ENCODE peak calls at places on chromosomes 1 and 21, in nine cellular contexts. V, W, F, M, I, Y, K, O and C are unnamed samples.

GRCh38 chr1:219480011-219480410 is 132.9 kb downstream of the ZC3H11B start:
- DNase-seq in V (no peak), W (peak), F (no peak), M (no peak), I (no peak), Y (no peak), K (no peak), O (no peak), C (no peak)

GRCh38 chr21:36487641-36488307 is 7.9 kb upstream of the CLDN14 start:
- DNase-seq in V (no peak), W (peak), F (peak), M (no peak), I (peak), Y (no peak), K (no peak), O (no peak), C (no peak)

GRCh38 chr1:183841950-183842816 is 37.3 kb downstream of the RGL1 start:
- DNase-seq in V (peak), W (peak), F (peak), M (no peak), I (no peak), Y (peak), K (no peak), O (peak), C (peak)

GRCh38 chr1:28913786-28914227 is 562 bp upstream of the EPB41 start:
- DNase-seq in V (no peak), W (no peak), F (no peak), M (no peak), I (no peak), Y (no peak), K (no peak), O (no peak), C (no peak)

GRCh38 chr1:17802164-17802563 is 47.0 kb downstream of the ACTL8 start:
- DNase-seq in V (no peak), W (peak), F (peak), M (no peak), I (peak), Y (no peak), K (no peak), O (peak), C (no peak)

GRCh38 chr21:19048088-19048672 is 644.6 kb upstream of the TMPRSS15 start:
- DNase-seq in V (no peak), W (no peak), F (no peak), M (no peak), I (no peak), Y (no peak), K (no peak), O (no peak), C (no peak)

GRCh38 chr1:8941906-8942305 is 3.8 kb upstream of the CA6 start:
- DNase-seq in V (no peak), W (peak), F (peak), M (no peak), I (no peak), Y (peak), K (no peak), O (peak), C (peak)

GRCh38 chr1:38648417-38648816 is 211.2 kb downstream of the RRAGC start:
- DNase-seq in V (no peak), W (no peak), F (no peak), M (no peak), I (no peak), Y (no peak), K (no peak), O (no peak), C (no peak)

GRCh38 chr1:192225713-192226112 is 67.5 kb downstream of the RGS18 start:
- DNase-seq in V (no peak), W (peak), F (peak), M (no peak), I (no peak), Y (peak), K (no peak), O (peak), C (peak)

GRCh38 chr21:33418686-33419085 is 15.5 kb downstream of the IFNGR2 start:
- DNase-seq in V (no peak), W (no peak), F (peak), M (no peak), I (no peak), Y (no peak), K (no peak), O (peak), C (no peak)

GRCh38 chr21:42568834-42569731 is 55.4 kb downstream of the SLC37A1 start:
- DNase-seq in V (no peak), W (no peak), F (no peak), M (no peak), I (peak), Y (no peak), K (no peak), O (no peak), C (no peak)

GRCh38 chr1:95069711-95070093 is 3.0 kb downstream of the ALG14 start:
- DNase-seq in V (no peak), W (no peak), F (no peak), M (no peak), I (no peak), Y (no peak), K (no peak), O (no peak), C (no peak)

GRCh38 chr1:53931523-53931922 is 14.0 kb downstream of the IFT25 start:
- DNase-seq in V (no peak), W (no peak), F (no peak), M (no peak), I (no peak), Y (no peak), K (no peak), O (no peak), C (no peak)

GRCh38 chr1:39170731-39171375 is 33.6 kb upstream of the MACF1 start:
- DNase-seq in V (no peak), W (peak), F (no peak), M (peak), I (no peak), Y (no peak), K (no peak), O (no peak), C (peak)

GRCh38 chr1:163069142-163069541 is at the start of gene RGS4:
- DNase-seq in V (no peak), W (peak), F (peak), M (peak), I (peak), Y (peak), K (peak), O (peak), C (peak)

GRCh38 chr1:17046043-17046657 is 7.7 kb downstream of the SDHB start:
- DNase-seq in V (peak), W (peak), F (peak), M (peak), I (no peak), Y (peak), K (no peak), O (peak), C (peak)

GRCh38 chr1:162003825-162004205 is 19.9 kb downstream of the OLFML2B start:
- DNase-seq in V (no peak), W (peak), F (peak), M (no peak), I (no peak), Y (peak), K (no peak), O (peak), C (peak)

GRCh38 chr1:180906511-180906910 is 6.2 kb upstream of the KIAA1614 start:
- DNase-seq in V (no peak), W (no peak), F (no peak), M (no peak), I (no peak), Y (no peak), K (no peak), O (no peak), C (no peak)

GRCh38 chr1:179775009-179775408 is 31.9 kb downstream of the FAM163A start:
- DNase-seq in V (no peak), W (no peak), F (no peak), M (no peak), I (no peak), Y (no peak), K (no peak), O (no peak), C (no peak)

GRCh38 chr21:42027804-42028753 is 17.9 kb upstream of the ZBTB21 start:
- DNase-seq in V (no peak), W (no peak), F (peak), M (no peak), I (no peak), Y (no peak), K (no peak), O (no peak), C (peak)

GRCh38 chr1:53334312-53334711 is 6.4 kb upstream of the LRP8 start:
- DNase-seq in V (no peak), W (no peak), F (no peak), M (no peak), I (no peak), Y (no peak), K (no peak), O (no peak), C (no peak)

GRCh38 chr1:159921700-159922498 is 3.4 kb downstream of the TAGLN2 start:
- DNase-seq in V (peak), W (peak), F (no peak), M (no peak), I (no peak), Y (no peak), K (no peak), O (peak), C (peak)

DNA sequence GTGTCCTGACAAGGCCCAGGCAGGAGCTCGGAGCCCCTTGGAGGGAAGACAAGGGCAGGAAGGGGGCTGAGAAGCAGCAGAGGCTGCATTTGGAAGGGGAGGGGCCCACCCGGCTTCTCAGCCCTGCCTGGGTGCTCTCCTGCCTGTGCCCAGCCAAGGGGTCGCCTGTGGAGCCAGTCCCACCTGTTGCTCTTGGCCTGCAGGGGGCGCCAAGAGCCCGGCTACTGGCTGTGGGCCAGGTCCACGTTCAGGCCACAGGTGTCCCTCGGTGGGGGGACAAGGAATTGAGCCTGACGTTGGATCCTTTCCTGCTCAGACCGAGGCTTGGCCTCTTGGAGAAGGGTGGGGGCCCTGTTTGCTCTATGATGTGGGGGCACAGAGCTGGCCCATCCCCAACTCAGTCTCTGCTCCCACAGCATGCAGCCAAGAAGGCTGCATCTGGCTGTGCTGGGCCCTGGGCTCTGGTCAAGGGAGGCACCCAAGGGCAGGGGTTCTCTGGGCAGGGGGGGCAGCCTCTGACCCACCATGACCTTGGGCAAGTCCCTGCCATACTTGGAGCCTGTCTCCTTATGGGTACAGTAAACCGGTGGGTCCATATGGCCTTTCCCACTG is 10.9 kb downstream of the WNT4 start:
- DNase-seq in V (peak), W (no peak), F (no peak), M (peak), I (peak), Y (no peak), K (peak), O (no peak), C (no peak)
- TF ChIP-seq CTCF in V (peak), W (peak), F (peak), M (peak), I (peak), Y (peak), K (peak), O (peak), C (peak)

GRCh38 chr1:227316941-227317540 is 1.3 kb downstream of the CDC42BPA start:
- DNase-seq in V (no peak), W (peak), F (peak), M (peak), I (no peak), Y (no peak), K (no peak), O (peak), C (peak)

GRCh38 chr1:227318003-227318851 is at the start of gene CDC42BPA:
- DNase-seq in V (no peak), W (peak), F (peak), M (peak), I (peak), Y (peak), K (peak), O (peak), C (peak)

GRCh38 chr1:227318852-227319607 is 738 bp upstream of the CDC42BPA start:
- DNase-seq in V (no peak), W (peak), F (peak), M (peak), I (peak), Y (no peak), K (peak), O (peak), C (peak)

GRCh38 chr1:227316456-227316855 is 1.8 kb downstream of the CDC42BPA start:
- DNase-seq in V (no peak), W (no peak), F (no peak), M (no peak), I (no peak), Y (no peak), K (no peak), O (no peak), C (no peak)

DNA sequence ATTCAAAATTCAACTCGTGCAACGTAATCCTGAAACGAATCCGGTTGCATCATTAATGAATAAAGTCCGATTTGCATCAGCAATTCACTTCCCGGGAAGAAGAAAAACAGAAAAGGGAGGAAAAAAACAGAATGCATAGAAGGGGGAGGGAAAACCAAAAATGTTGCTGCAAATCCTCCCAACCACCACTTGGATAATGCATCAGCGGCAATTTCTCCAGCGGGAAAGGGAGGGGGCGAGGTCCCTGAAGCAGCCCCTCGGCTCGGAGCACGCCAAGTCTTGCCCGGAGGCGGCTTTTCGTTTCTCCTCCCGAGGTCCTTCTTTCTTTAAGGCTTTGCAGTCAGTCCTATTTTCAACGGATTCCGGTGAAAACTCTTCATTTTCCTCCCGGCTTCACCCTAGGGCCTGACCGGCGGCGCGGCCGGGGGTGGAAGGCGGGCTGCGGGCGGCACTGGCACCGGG is 720 bp downstream of the CDC42BPA start:
- DNase-seq in V (no peak), W (peak), F (peak), M (peak), I (no peak), Y (no peak), K (peak), O (peak), C (peak)
- TF ChIP-seq CTCF in V (no peak), W (no peak), F (peak), M (peak), I (no peak), Y (peak), K (no peak), O (no peak), C (peak)

GRCh38 chr1:153733970-153734369 is 6.1 kb downstream of the INTS3 start:
- DNase-seq in V (no peak), W (no peak), F (no peak), M (no peak), I (no peak), Y (no peak), K (no peak), O (no peak), C (no peak)
- TF ChIP-seq CTCF in V (no peak), W (no peak), F (no peak), M (no peak), I (no peak), Y (no peak), K (no peak), O (no peak), C (no peak)

DNA sequence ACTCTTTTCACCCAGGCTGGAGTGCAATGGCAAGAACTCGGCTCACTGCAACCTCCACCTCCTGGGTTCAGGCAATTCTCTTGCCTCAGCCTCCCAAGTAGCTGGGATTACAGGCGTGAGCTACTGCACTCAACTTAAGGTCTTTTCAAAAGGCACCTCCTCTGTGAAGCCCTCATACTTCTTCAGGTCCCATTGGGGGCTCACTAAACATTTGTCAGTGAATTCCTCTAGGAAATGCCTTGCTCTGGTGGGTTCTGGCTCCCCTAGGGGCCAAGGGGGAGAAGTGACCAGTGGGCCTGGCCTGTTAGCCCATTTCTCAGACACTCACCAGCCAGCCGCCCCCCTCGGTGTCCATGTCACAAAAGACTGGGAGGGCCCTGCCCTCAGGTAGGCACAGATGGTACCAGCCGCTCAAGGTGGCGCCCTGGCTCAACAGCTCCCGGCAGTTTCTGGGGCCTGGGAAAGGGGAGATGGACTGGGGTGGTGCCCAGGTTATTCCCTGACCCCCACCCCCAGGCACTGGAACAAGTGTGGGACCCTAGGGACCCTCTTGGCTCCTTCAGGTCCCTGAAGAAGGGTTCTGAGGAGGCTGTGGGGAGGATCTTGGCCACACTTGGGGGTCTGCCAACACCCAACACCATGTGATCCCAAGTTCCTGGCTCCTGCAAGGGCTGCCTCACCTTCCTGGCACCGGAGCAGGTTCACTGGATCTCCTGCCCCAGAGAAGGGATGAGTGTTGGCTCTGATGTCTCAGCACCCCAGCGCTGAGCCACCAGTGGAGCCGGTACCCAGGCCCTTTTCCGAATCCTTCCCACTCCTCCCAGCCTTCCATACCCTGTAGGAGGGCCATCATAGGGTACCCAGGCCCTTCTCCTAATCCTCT is 1.6 kb downstream of the FCN3 start:
- DNase-seq in V (no peak), W (no peak), F (no peak), M (peak), I (no peak), Y (no peak), K (no peak), O (no peak), C (no peak)
- TF ChIP-seq CTCF in V (peak), W (peak), F (peak), M (peak), I (no peak), Y (peak), K (peak), O (no peak), C (peak)

GRCh38 chr1:207318072-207318619 is 3.3 kb upstream of the CD55 start:
- DNase-seq in V (no peak), W (no peak), F (no peak), M (no peak), I (no peak), Y (no peak), K (no peak), O (no peak), C (no peak)

GRCh38 chr1:207319207-207319606 is 2.3 kb upstream of the CD55 start:
- DNase-seq in V (no peak), W (no peak), F (no peak), M (no peak), I (no peak), Y (no peak), K (no peak), O (no peak), C (no peak)

GRCh38 chr1:207321790-207322530 is 482 bp downstream of the CD55 start:
- DNase-seq in V (peak), W (no peak), F (peak), M (no peak), I (no peak), Y (no peak), K (no peak), O (peak), C (peak)

GRCh38 chr1:207323425-207323976 is 2.0 kb downstream of the CD55 start:
- DNase-seq in V (no peak), W (no peak), F (no peak), M (no peak), I (no peak), Y (no peak), K (no peak), O (no peak), C (no peak)

DNA sequence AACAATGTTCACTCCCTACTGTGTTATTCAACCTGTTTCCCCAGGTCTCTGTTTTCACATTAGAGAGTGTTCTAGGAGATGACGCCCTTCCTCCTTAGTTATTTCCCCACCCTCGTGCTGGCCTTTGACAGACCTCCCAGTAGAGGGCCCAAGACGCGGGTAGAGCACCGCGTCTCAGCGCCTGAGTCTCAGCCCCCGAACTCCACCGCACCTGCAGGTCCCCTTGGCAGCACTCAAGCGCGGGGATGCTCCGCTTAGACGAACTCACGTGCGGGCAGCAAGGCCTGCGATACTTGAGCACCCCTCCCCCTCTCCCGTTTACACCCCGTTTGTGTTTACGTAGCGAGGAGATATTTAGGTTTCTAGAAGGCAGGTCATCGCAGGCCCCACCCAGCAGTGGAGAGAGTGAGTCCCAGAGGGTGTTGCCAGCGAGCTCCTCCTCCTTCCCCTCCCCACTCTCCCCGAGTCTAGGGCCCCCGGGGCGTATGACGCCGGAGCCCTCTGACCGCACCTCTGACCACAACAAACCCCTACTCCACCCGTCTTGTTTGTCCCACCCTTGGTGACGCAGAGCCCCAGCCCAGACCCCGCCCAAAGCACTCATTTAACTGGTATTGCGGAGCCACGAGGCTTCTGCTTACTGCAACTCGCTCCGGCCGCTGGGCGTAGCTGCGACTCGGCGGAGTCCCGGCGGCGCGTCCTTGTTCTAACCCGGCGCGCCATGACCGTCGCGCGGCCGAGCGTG is at the start of gene CD55:
- DNase-seq in V (peak), W (peak), F (peak), M (peak), I (peak), Y (peak), K (peak), O (peak), C (peak)
- TF ChIP-seq CTCF in V (peak), W (no peak), F (peak), M (peak), I (no peak), Y (peak), K (no peak), O (no peak), C (peak)

GRCh38 chr1:172400073-172400737 is 20.3 kb upstream of the C1orf105 start:
- DNase-seq in V (no peak), W (no peak), F (no peak), M (no peak), I (no peak), Y (no peak), K (peak), O (no peak), C (no peak)

GRCh38 chr1:172402878-172403573 is 17.5 kb upstream of the C1orf105 start:
- DNase-seq in V (no peak), W (no peak), F (no peak), M (no peak), I (no peak), Y (no peak), K (no peak), O (no peak), C (no peak)

GRCh38 chr1:172399369-172400072 is 21.0 kb upstream of the C1orf105 start:
- DNase-seq in V (peak), W (peak), F (peak), M (peak), I (peak), Y (peak), K (no peak), O (peak), C (peak)

GRCh38 chr1:172398193-172398592 is 22.3 kb upstream of the C1orf105 start:
- DNase-seq in V (peak), W (peak), F (peak), M (no peak), I (no peak), Y (no peak), K (no peak), O (peak), C (no peak)

GRCh38 chr1:172401907-172402306 is 18.6 kb upstream of the C1orf105 start:
- DNase-seq in V (no peak), W (no peak), F (no peak), M (peak), I (no peak), Y (no peak), K (no peak), O (no peak), C (no peak)
- TF ChIP-seq CTCF in V (no peak), W (peak), F (peak), M (peak), I (no peak), Y (no peak), K (peak), O (no peak), C (peak)

GRCh38 chr1:113073457-113073950 is 506 bp downstream of the LRIG2 start:
- DNase-seq in V (peak), W (peak), F (peak), M (peak), I (peak), Y (peak), K (peak), O (peak), C (peak)
- TF ChIP-seq CTCF in V (peak), W (peak), F (peak), M (peak), I (no peak), Y (peak), K (no peak), O (peak), C (peak)